ENCODE peak calls at places on chromosomes 11 and 22, in six cellular contexts. V is breast epithelium, S is IMR-90, K is sigmoid colon, Z is heart right ventricle, X is stomach. E is an unnamed sample. For H3K27me3, the result is how much of the 10 kb centered on the place peaks cover.

GRCh38 chr11:13434247-13435205 is 28.5 kb downstream of the BTBD10 start:
- DNase-seq in V (no peak), S (peak), K (no peak), Z (no peak), X (no peak), E (no peak)

GRCh38 chr11:102974552-102975280 is 19.2 kb upstream of the MMP13 start:
- DNase-seq in V (no peak), S (peak), K (no peak), Z (no peak), X (peak), E (peak)

GRCh38 chr11:128492461-128492860 is 94.9 kb downstream of the ETS1 start:
- DNase-seq in V (no peak), S (peak), K (no peak), Z (no peak), X (no peak), E (no peak)

GRCh38 chr11:60657880-60658279 is 41.5 kb upstream of the MS4A8 start:
- DNase-seq in V (no peak), S (no peak), K (no peak), Z (no peak), X (peak), E (no peak)

GRCh38 chr22:48695731-48696305 is 1131.9 kb downstream of the BRD1 start:
- DNase-seq in V (no peak), S (no peak), K (no peak), Z (no peak), X (no peak), E (no peak)

GRCh38 chr22:18032455-18033101 is 8.2 kb upstream of the MICAL3 start:
- DNase-seq in V (no peak), S (peak), K (no peak), Z (no peak), X (no peak), E (peak)

GRCh38 chr11:65866524-65867283 is 5.9 kb downstream of the EFEMP2 start:
- DNase-seq in V (no peak), S (no peak), K (peak), Z (no peak), X (no peak), E (no peak)

GRCh38 chr22:45023431-45023830 is 13.6 kb upstream of the PHF21B start:
- DNase-seq in V (no peak), S (no peak), K (no peak), Z (no peak), X (no peak), E (no peak)

GRCh38 chr11:4615856-4616444 is 7.9 kb upstream of the TRIM68 start:
- DNase-seq in V (no peak), S (no peak), K (no peak), Z (no peak), X (no peak), E (no peak)

GRCh38 chr11:64123102-64123434 is 42.8 kb downstream of the MACROD1 start:
- DNase-seq in V (peak), S (no peak), K (peak), Z (peak), X (peak), E (no peak)

GRCh38 chr11:119897576-119897975 is 168.6 kb upstream of the NECTIN1 start:
- DNase-seq in V (no peak), S (no peak), K (no peak), Z (no peak), X (no peak), E (no peak)

GRCh38 chr22:45832180-45832579 is 144.8 kb downstream of the WNT7B start:
- DNase-seq in V (no peak), S (no peak), K (no peak), Z (no peak), X (no peak), E (no peak)

GRCh38 chr22:37100589-37101127 is 8.9 kb downstream of the TMPRSS6 start:
- DNase-seq in V (no peak), S (no peak), K (no peak), Z (no peak), X (no peak), E (no peak)

GRCh38 chr22:37103151-37103550 is 6.4 kb downstream of the TMPRSS6 start:
- DNase-seq in V (no peak), S (no peak), K (no peak), Z (no peak), X (no peak), E (no peak)

GRCh38 chr22:37095113-37095512 is 14.4 kb downstream of the TMPRSS6 start:
- DNase-seq in V (no peak), S (no peak), K (no peak), Z (no peak), X (no peak), E (no peak)

GRCh38 chr22:37101311-37102063 is 8.0 kb downstream of the TMPRSS6 start:
- DNase-seq in V (no peak), S (no peak), K (no peak), Z (no peak), X (peak), E (no peak)

GRCh38 chr22:37098976-37099577 is 10.4 kb downstream of the TMPRSS6 start:
- DNase-seq in V (no peak), S (no peak), K (no peak), Z (no peak), X (no peak), E (no peak)
- H3K27me3 ChIP-seq in V (under half), S (half or more), K (under half), Z (half or more), X (half or more), E (under half)

GRCh38 chr11:33083918-33084317 is 44.5 kb downstream of the TCP11L1 start:
- DNase-seq in V (no peak), S (no peak), K (no peak), Z (no peak), X (no peak), E (no peak)

GRCh38 chr11:33094157-33094556 is 54.8 kb downstream of the TCP11L1 start:
- DNase-seq in V (no peak), S (no peak), K (no peak), Z (no peak), X (no peak), E (no peak)

GRCh38 chr11:33086017-33086416 is 46.6 kb downstream of the TCP11L1 start:
- DNase-seq in V (no peak), S (no peak), K (no peak), Z (no peak), X (no peak), E (no peak)

DNA sequence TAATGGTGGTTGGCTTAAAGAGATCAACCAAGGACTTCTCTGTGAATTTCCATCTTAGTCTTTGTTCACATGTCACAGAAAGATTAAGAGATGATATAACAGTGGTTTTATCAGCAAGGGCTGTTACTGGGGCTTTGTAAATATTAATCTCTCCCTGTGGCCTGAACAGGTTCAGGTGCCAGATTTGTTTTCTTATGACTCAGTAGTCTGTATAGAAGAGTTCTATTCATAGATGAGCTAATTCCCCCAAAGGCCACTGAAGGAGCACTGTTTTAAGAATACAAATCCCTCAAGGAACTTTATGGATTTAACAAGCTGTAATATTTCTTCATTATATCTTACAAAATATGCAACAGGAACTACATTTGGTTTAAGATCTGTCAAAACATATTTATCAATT is 50.4 kb downstream of the TCP11L1 start:
- DNase-seq in V (no peak), S (peak), K (no peak), Z (no peak), X (no peak), E (no peak)
- TF ChIP-seq CTCF in V (no peak), S (peak), K (no peak), Z (no peak), X (no peak), E (no peak)

GRCh38 chr22:29670615-29671014 is 49.2 kb upstream of the CABP7 start:
- DNase-seq in V (no peak), S (no peak), K (no peak), Z (no peak), X (no peak), E (no peak)
- H3K27ac ChIP-seq in V (no peak), S (no peak), K (no peak), Z (no peak), X (no peak), E (no peak)

GRCh38 chr22:20630873-20631617 is 123.6 kb downstream of the MED15 start:
- DNase-seq in V (no peak), S (no peak), K (no peak), Z (no peak), X (no peak), E (no peak)

GRCh38 chr22:20635227-20635591 is 127.8 kb downstream of the MED15 start:
- DNase-seq in V (no peak), S (no peak), K (no peak), Z (no peak), X (no peak), E (no peak)

GRCh38 chr22:20634560-20635226 is 127.3 kb downstream of the MED15 start:
- DNase-seq in V (no peak), S (no peak), K (no peak), Z (no peak), X (no peak), E (no peak)

GRCh38 chr22:20632082-20632481 is 124.7 kb downstream of the MED15 start:
- DNase-seq in V (no peak), S (no peak), K (no peak), Z (no peak), X (no peak), E (no peak)

DNA sequence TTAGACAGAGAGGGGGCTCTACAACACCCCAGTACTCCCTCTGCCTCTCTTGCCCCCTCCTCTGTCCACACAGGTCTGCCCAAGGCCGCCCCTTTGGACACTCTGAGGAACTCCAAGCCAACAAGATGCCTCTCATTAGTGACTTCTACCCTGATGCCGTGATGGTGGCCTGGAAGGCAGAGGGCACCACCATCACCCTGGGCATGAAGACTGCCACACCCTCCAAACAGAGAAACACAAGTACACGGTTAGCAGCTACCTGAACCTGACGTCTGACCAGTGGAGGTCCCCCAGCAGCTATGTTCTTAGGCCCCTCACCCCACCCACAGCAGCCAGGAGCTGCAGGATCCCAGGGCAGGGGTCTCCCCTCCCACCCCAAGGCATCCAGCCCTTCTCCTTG is 125.1 kb downstream of the MED15 start:
- DNase-seq in V (no peak), S (no peak), K (no peak), Z (no peak), X (no peak), E (no peak)
- H3K27me3 ChIP-seq in V (under half), S (half or more), K (under half), Z (under half), X (under half), E (under half)

GRCh38 chr11:117631336-117632090 is 165.5 kb downstream of the DSCAML1 start:
- DNase-seq in V (no peak), S (no peak), K (peak), Z (no peak), X (no peak), E (no peak)
- TF ChIP-seq CTCF in V (no peak), S (no peak), K (no peak), Z (no peak), X (no peak), E (no peak)

DNA sequence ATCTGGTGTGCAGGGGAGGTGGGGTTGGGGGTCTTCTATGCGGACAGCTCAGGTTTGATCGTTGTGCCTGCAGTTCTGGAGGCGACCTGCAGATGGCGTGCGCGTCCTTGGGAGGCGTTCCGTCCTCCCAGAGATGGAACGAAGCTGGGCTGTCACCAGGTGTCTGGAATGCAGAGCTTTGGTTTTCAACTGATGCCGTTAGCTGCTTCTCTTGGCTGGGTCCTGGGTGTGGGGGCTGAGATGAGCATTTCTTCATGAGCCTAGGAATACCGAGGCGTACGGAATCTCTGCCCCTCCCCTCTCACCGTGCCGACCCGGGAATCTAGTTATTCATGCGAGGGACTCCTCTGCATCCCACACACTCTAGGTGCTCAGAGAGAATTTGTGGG is 98.6 kb downstream of the CEP164 start:
- DNase-seq in V (peak), S (peak), K (peak), Z (peak), X (peak), E (no peak)
- H3K27ac ChIP-seq in V (no peak), S (no peak), K (no peak), Z (no peak), X (no peak), E (no peak)